ENCODE peak calls at places on chromosomes 3 and 15, in five cellular contexts. I is WERI-Rb-1, Y is GM12878, T is transverse colon, J is upper lobe of left lung. B is an unnamed sample.

GRCh38 chr3:30914696-30915095 is 20.2 kb upstream of the GADL1 start:
- DNase-seq in Y (no peak), T (no peak), J (no peak), I (no peak), B (no peak)

GRCh38 chr3:134563614-134564013 is 77.8 kb downstream of the CEP63 start:
- DNase-seq in T (no peak), I (peak), J (no peak), Y (no peak), B (no peak)

GRCh38 chr15:61088675-61089074 is 140.4 kb downstream of the RORA start:
- DNase-seq in J (no peak), T (no peak), I (no peak), Y (no peak), B (no peak)

GRCh38 chr15:52857937-52858336 is 67.8 kb upstream of the ONECUT1 start:
- DNase-seq in J (no peak), T (no peak), I (no peak), Y (no peak), B (no peak)

GRCh38 chr3:9007213-9007612 is 43.9 kb upstream of the RAD18 start:
- DNase-seq in J (no peak), I (no peak), Y (no peak), T (no peak), B (no peak)

GRCh38 chr15:71747128-71748083 is 62.9 kb upstream of the NR2E3 start:
- DNase-seq in I (no peak), T (no peak), J (no peak), Y (no peak), B (no peak)

GRCh38 chr15:38662805-38663204 is 98.2 kb upstream of the RASGRP1 start:
- DNase-seq in J (no peak), T (no peak), Y (no peak), I (no peak), B (no peak)

GRCh38 chr15:55526559-55527036 is 18.6 kb upstream of the DNAAF4 start:
- DNase-seq in J (no peak), I (peak), Y (no peak), T (no peak), B (no peak)

GRCh38 chr15:25060996-25061620 is 106.3 kb downstream of the SNRPN start:
- DNase-seq in Y (no peak), T (no peak), J (no peak), I (no peak), B (no peak)

GRCh38 chr15:66820474-66821258 is 118.6 kb downstream of the SMAD6 start:
- DNase-seq in I (no peak), Y (no peak), T (no peak), J (no peak), B (no peak)

GRCh38 chr3:65672876-65673815 is 365.6 kb downstream of the MAGI1 start:
- DNase-seq in T (peak), Y (no peak), J (no peak), I (peak), B (no peak)

GRCh38 chr3:138559134-138559533 is 34.9 kb downstream of the CEP70 start:
- DNase-seq in I (no peak), J (no peak), Y (no peak), T (no peak), B (no peak)

GRCh38 chr3:170725285-170725731 is 139.4 kb upstream of the SLC7A14 start:
- DNase-seq in Y (no peak), T (no peak), J (no peak), I (no peak), B (no peak)

GRCh38 chr3:170730071-170730812 is 139.8 kb downstream of the RPL22L1 start:
- DNase-seq in Y (no peak), T (no peak), J (no peak), I (no peak), B (no peak)

GRCh38 chr3:170728181-170728580 is 141.8 kb downstream of the RPL22L1 start:
- DNase-seq in J (no peak), I (no peak), Y (no peak), T (no peak), B (no peak)

GRCh38 chr3:170726976-170727661 is 141.2 kb upstream of the SLC7A14 start:
- DNase-seq in J (no peak), Y (no peak), T (no peak), I (no peak), B (no peak)

GRCh38 chr3:170727754-170728153 is 141.9 kb upstream of the SLC7A14 start:
- DNase-seq in I (no peak), T (no peak), J (no peak), Y (no peak), B (no peak)
- H3K27ac ChIP-seq in I (no peak), T (no peak), J (no peak), Y (no peak), B (no peak)

DNA sequence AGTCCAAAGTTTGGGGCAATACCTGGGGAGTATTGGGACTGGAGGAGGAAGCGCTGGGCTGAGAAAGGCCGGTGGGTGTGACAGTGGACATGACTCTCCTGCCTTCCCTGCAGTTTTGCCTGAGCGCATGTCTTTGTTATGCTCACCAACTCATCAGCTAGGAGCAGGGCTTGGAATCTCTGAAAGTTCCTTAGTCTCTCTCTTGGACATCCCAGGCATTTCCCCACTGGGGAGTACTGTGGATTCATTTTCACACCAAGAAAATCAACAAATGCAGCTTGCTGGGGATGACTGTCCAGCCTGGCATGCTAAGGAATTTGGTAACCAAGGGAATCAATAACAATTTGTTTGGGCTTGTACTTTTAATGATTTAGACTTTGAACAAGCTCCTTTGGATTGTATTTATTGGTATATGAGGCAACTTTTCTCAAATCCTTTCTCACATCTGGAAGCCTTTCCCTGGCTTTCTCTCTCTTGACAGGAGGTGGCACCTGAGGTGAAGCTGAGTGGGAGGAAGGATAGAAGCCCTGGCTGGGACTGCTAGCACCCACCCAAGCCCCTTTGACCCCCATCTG is 48.5 kb upstream of the CHST2 start:
- DNase-seq in I (no peak), J (no peak), Y (no peak), T (no peak), B (no peak)
- TF ChIP-seq CTCF in I (no peak), J (no peak), Y (no peak), T (no peak), B (no peak)

GRCh38 chr3:193826126-193826795 is 233.3 kb downstream of the OPA1 start:
- DNase-seq in Y (no peak), T (peak), I (no peak), J (no peak), B (no peak)

GRCh38 chr3:193827039-193827669 is 234.1 kb downstream of the OPA1 start:
- DNase-seq in T (no peak), J (no peak), Y (no peak), I (no peak), B (no peak)

GRCh38 chr3:193829781-193830180 is 236.8 kb downstream of the OPA1 start:
- DNase-seq in I (no peak), Y (no peak), J (no peak), T (peak), B (no peak)

GRCh38 chr3:193827831-193828230 is 234.8 kb downstream of the OPA1 start:
- DNase-seq in I (no peak), J (no peak), Y (no peak), T (no peak), B (no peak)

DNA sequence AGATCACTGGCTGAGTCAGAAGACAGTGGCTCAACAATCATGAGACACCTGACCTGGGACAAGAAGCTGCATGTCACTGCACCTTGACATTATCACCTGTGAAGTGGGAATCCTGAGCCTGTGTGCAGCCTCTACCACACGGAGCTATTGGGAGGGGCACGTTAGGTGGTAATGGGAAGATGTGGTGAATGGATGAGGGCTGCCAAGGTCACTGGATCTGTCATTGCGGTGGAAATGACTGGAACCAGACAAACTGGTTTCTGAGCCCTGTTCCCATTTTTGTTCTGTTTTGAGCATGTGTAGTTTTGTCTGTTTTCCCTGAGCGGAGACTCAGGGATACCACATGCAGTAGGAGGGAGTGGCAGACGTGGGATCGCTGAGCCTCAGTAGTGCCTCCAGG is 235.5 kb downstream of the OPA1 start:
- DNase-seq in Y (no peak), I (no peak), J (no peak), T (peak), B (no peak)
- H3K27ac ChIP-seq in Y (no peak), I (no peak), J (no peak), T (no peak), B (no peak)

GRCh38 chr3:132033471-132033870 is 1.3 kb downstream of the CPNE4 start:
- DNase-seq in J (peak), I (no peak), T (no peak), Y (no peak), B (no peak)

GRCh38 chr3:132032959-132033358 is 1.9 kb downstream of the CPNE4 start:
- DNase-seq in T (no peak), Y (no peak), J (peak), I (no peak), B (no peak)

GRCh38 chr3:132034486-132035464 is at the start of gene CPNE4:
- DNase-seq in I (peak), T (peak), J (peak), Y (no peak), B (peak)

GRCh38 chr3:132034097-132034485 is 723 bp downstream of the CPNE4 start:
- DNase-seq in J (peak), T (no peak), Y (no peak), I (peak), B (no peak)

DNA sequence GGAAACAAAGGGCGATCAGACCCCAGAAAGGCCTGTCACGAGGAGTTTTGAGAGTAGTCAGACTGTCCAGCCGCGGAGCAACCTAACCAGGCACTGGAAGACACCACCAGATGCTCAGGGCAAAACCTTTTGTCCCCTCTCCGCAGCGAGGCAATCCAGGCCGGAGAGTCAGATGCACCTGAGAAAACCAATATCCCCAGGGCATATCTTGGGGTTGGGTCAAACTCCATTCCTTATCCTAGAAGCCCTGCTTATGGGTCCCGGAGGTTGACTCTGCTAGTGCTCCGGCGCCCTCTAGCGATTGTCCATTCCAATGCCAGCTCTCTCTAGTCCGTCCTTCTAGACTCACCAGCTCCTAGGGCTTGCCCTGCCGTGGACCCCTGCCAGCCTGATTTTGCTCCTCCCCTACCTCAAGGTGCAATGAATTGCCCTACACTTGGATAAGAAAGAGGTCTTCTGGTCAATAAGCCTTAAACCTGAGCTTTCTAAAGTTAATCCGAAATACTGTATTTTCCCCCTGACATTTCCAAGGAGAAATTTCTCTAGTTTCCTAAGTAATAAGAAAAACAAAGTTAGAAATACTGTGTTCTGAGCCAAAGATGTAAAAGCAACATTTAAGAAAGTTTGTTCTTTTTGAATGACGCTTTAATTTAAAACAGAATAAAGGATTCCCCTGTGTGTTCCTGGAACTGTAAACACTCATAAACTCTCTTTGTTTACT is 5.5 kb downstream of the CPNE4 start:
- DNase-seq in J (no peak), T (peak), Y (no peak), I (peak), B (peak)
- TF ChIP-seq CTCF in J (peak), T (peak), Y (peak), I (peak), B (peak)

GRCh38 chr3:188026191-188026968 is 127.6 kb upstream of the LPP start:
- DNase-seq in J (no peak), Y (no peak), T (no peak), I (no peak), B (no peak)
- H3K27ac ChIP-seq in J (no peak), Y (no peak), T (no peak), I (no peak), B (no peak)

GRCh38 chr15:48965972-48966371 is 2.3 kb upstream of the SHC4 start:
- DNase-seq in J (no peak), I (peak), T (no peak), Y (peak), B (no peak)
- TF ChIP-seq CTCF in J (no peak), I (peak), T (no peak), Y (peak), B (no peak)

GRCh38 chr3:123409443-123410148 is 39.3 kb downstream of the ADCY5 start:
- DNase-seq in Y (no peak), J (no peak), T (peak), I (no peak), B (no peak)
- H3K27ac ChIP-seq in Y (no peak), J (no peak), T (peak), I (no peak), B (no peak)